ENCODE peak calls at places on chromosomes 16 and 17, in five cellular contexts. R, G, J, W and M are unnamed samples.

GRCh38 chr16:26643519-26643918 is 423.2 kb upstream of the C16orf82 start:
- DNase-seq in R (no peak), W (no peak), G (no peak), J (no peak), M (no peak)

GRCh38 chr16:3651461-3652372 is 2.8 kb upstream of the DNASE1 start:
- DNase-seq in J (no peak), W (no peak), R (peak), G (no peak), M (no peak)

GRCh38 chr17:2440930-2441329 is 40.1 kb upstream of the MNT start:
- DNase-seq in R (no peak), G (no peak), J (no peak), W (no peak), M (no peak)

GRCh38 chr16:52611817-52612673 is 65.1 kb upstream of the TOX3 start:
- DNase-seq in G (no peak), J (no peak), R (no peak), W (no peak), M (peak)

GRCh38 chr17:36856169-36856568 is 81.1 kb upstream of the LHX1 start:
- DNase-seq in J (no peak), G (no peak), W (no peak), R (no peak), M (no peak)

GRCh38 chr16:17460890-17461289 is 9.9 kb downstream of the XYLT1 start:
- DNase-seq in J (no peak), R (no peak), W (no peak), G (no peak), M (no peak)

GRCh38 chr17:45828171-45829133 is 16.2 kb upstream of the SPPL2C start:
- DNase-seq in R (no peak), G (no peak), W (no peak), J (no peak), M (no peak)

GRCh38 chr16:57271063-57271345 is 13.5 kb downstream of the PLLP start:
- DNase-seq in R (no peak), G (no peak), W (no peak), J (no peak), M (no peak)

GRCh38 chr16:49287572-49287971 is 5.9 kb upstream of the CBLN1 start:
- DNase-seq in J (peak), R (no peak), G (no peak), W (no peak), M (no peak)

GRCh38 chr16:86971251-86971650 is 345.9 kb downstream of the C16orf95 start:
- DNase-seq in G (no peak), R (no peak), W (no peak), J (no peak), M (no peak)

GRCh38 chr16:80027007-80027965 is 426.7 kb upstream of the MAF start:
- DNase-seq in G (no peak), J (peak), W (peak), R (peak), M (no peak)

GRCh38 chr16:17396762-17397498 is 73.8 kb downstream of the XYLT1 start:
- DNase-seq in J (no peak), R (no peak), G (no peak), W (peak), M (peak)

GRCh38 chr17:73387746-73388577 is 76.2 kb upstream of the CDC42EP4 start:
- DNase-seq in G (no peak), J (no peak), W (no peak), R (no peak), M (no peak)

GRCh38 chr17:79862259-79862658 is 23.0 kb upstream of the CBX4 start:
- DNase-seq in W (no peak), R (no peak), J (no peak), G (no peak), M (no peak)

GRCh38 chr16:57648125-57648524 is 19.7 kb downstream of the ADGRG1 start:
- DNase-seq in J (no peak), G (no peak), R (no peak), W (no peak), M (no peak)

GRCh38 chr17:43840814-43841213 is 6.2 kb upstream of the CD300LG start:
- DNase-seq in R (no peak), J (no peak), G (no peak), W (no peak), M (no peak)

GRCh38 chr17:16872836-16873653 is 98.9 kb downstream of the TNFRSF13B start:
- DNase-seq in J (peak), G (no peak), W (no peak), R (peak), M (no peak)

GRCh38 chr16:70162041-70162451 is 11.5 kb upstream of the CLEC18C start:
- DNase-seq in R (no peak), J (peak), W (peak), G (no peak), M (no peak)

GRCh38 chr17:8857919-8858318 is 9.6 kb downstream of the PIK3R6 start:
- DNase-seq in G (no peak), J (no peak), W (no peak), R (peak), M (no peak)

GRCh38 chr16:9372934-9373890 is 281.8 kb downstream of the HAPSTR1 start:
- DNase-seq in G (peak), W (no peak), R (no peak), J (peak), M (peak)

GRCh38 chr17:27543464-27543856 is 87.2 kb downstream of the KSR1 start:
- DNase-seq in W (no peak), G (no peak), R (no peak), J (no peak), M (no peak)

GRCh38 chr17:27980035-27980434 is 62.4 kb upstream of the NLK start:
- DNase-seq in W (no peak), J (no peak), R (no peak), G (no peak), M (no peak)

GRCh38 chr17:47989700-47990099 is 18.8 kb downstream of the CDK5RAP3 start:
- DNase-seq in R (no peak), W (no peak), G (no peak), J (no peak), M (no peak)

GRCh38 chr16:90035902-90036301 is 16.6 kb upstream of the DBNDD1 start:
- DNase-seq in J (peak), W (no peak), R (no peak), G (no peak), M (no peak)